ENCODE peak calls at places on chromosomes 6 and 20, in seven cellular contexts. Y is A172; T is mesendoderm; M is brain microvascular endothelial cell; X is Caki2; N is activated naive CD4-positive, alpha-beta T cell; S is hepatocyte. H is an unnamed sample.

GRCh38 chr6:135086414-135086764 is 31.8 kb upstream of the HBS1L start:
- DNase-seq in Y (no peak), T (no peak), M (no peak), X (no peak), N (no peak), S (no peak), H (no peak)

GRCh38 chr6:12288211-12288618 is 1.9 kb upstream of the EDN1 start:
- DNase-seq in Y (no peak), T (no peak), M (no peak), X (peak), N (no peak), S (no peak), H (no peak)

GRCh38 chr6:152094992-152095592 is 287.6 kb downstream of the ESR1 start:
- DNase-seq in Y (peak), T (peak), M (peak), X (peak), N (no peak), S (peak), H (peak)

GRCh38 chr6:154301086-154301625 is 55.4 kb downstream of the IPCEF1 start:
- DNase-seq in Y (peak), T (no peak), M (no peak), X (no peak), N (no peak), S (no peak), H (no peak)

GRCh38 chr6:20328266-20328946 is 73.3 kb upstream of the E2F3 start:
- DNase-seq in Y (no peak), T (peak), M (no peak), X (no peak), N (no peak), S (no peak), H (no peak)

GRCh38 chr20:19654906-19655305 is 103.2 kb upstream of the RIN2 start:
- DNase-seq in Y (no peak), T (no peak), M (no peak), X (no peak), N (no peak), S (no peak), H (no peak)

GRCh38 chr20:63592661-63593060 is 18.6 kb upstream of the HELZ2 start:
- DNase-seq in Y (no peak), T (no peak), M (no peak), X (no peak), N (no peak), S (no peak), H (no peak)

GRCh38 chr20:53292347-53292746 is 301.3 kb downstream of the ZNF217 start:
- DNase-seq in Y (no peak), T (no peak), M (no peak), X (no peak), N (no peak), S (no peak), H (no peak)

GRCh38 chr20:47610945-47611250 is 109.2 kb downstream of the NCOA3 start:
- DNase-seq in Y (no peak), T (no peak), M (no peak), X (no peak), N (no peak), S (no peak), H (no peak)

GRCh38 chr6:35948725-35949124 is 27.8 kb upstream of the SRPK1 start:
- DNase-seq in Y (peak), T (peak), M (peak), X (no peak), N (no peak), S (no peak), H (no peak)

GRCh38 chr6:40192516-40192915 is 258.3 kb upstream of the MOCS1 start:
- DNase-seq in Y (no peak), T (no peak), M (no peak), X (no peak), N (no peak), S (no peak), H (no peak)

GRCh38 chr6:24223131-24223715 is 97.2 kb downstream of the NRSN1 start:
- DNase-seq in Y (no peak), T (no peak), M (no peak), X (no peak), N (no peak), S (no peak), H (no peak)

GRCh38 chr6:72886170-72886569 is 264.3 kb downstream of the KCNQ5 start:
- DNase-seq in Y (no peak), T (no peak), M (no peak), X (no peak), N (no peak), S (no peak), H (no peak)

GRCh38 chr20:36472656-36473071 is 68.7 kb upstream of the MYL9 start:
- DNase-seq in Y (peak), T (peak), M (no peak), X (no peak), N (no peak), S (peak), H (no peak)

GRCh38 chr20:38155811-38156210 is 9.3 kb downstream of the TGM2 start:
- DNase-seq in Y (no peak), T (no peak), M (no peak), X (no peak), N (no peak), S (no peak), H (no peak)

GRCh38 chr6:134173007-134173690 is 120.7 kb upstream of the SLC2A12 start:
- DNase-seq in Y (peak), T (no peak), M (no peak), X (no peak), N (no peak), S (no peak), H (no peak)

GRCh38 chr6:33241968-33242367 is 29.7 kb downstream of the VPS52 start:
- DNase-seq in Y (no peak), T (no peak), M (no peak), X (no peak), N (no peak), S (no peak), H (no peak)

GRCh38 chr6:132907231-132907630 is 92.9 kb downstream of the RPS12 start:
- DNase-seq in Y (no peak), T (no peak), M (no peak), X (no peak), N (no peak), S (no peak), H (no peak)

GRCh38 chr6:140415266-140415665 is 1040.8 kb upstream of the CITED2 start:
- DNase-seq in Y (no peak), T (peak), M (no peak), X (no peak), N (no peak), S (no peak), H (no peak)

GRCh38 chr20:54208492-54209044 is 681 bp downstream of the PFDN4 start:
- DNase-seq in Y (peak), T (peak), M (peak), X (peak), N (no peak), S (peak), H (no peak)

GRCh38 chr6:167474171-167474570 is 149.3 kb downstream of the TTLL2 start:
- DNase-seq in Y (no peak), T (no peak), M (no peak), X (no peak), N (no peak), S (no peak), H (no peak)

GRCh38 chr6:3371222-3371949 is 85.5 kb downstream of the SLC22A23 start:
- DNase-seq in Y (no peak), T (no peak), M (no peak), X (no peak), N (no peak), S (no peak), H (no peak)

GRCh38 chr6:167341665-167342655 is 17.1 kb downstream of the TTLL2 start:
- DNase-seq in Y (peak), T (peak), M (no peak), X (no peak), N (no peak), S (peak), H (no peak)

GRCh38 chr6:16056263-16056870 is 72.5 kb upstream of the MYLIP start:
- DNase-seq in Y (no peak), T (no peak), M (no peak), X (no peak), N (no peak), S (no peak), H (no peak)

GRCh38 chr6:33075568-33076405 is at the start of gene HLA-DPB1:
- DNase-seq in Y (peak), T (no peak), M (peak), X (peak), N (no peak), S (peak), H (no peak)

GRCh38 chr6:80477591-80478370 is 371.3 kb downstream of the BCKDHB start:
- DNase-seq in Y (peak), T (no peak), M (no peak), X (no peak), N (no peak), S (peak), H (no peak)

GRCh38 chr6:79146426-79146825 is 68.4 kb upstream of the PHIP start:
- DNase-seq in Y (no peak), T (no peak), M (no peak), X (no peak), N (no peak), S (no peak), H (no peak)

GRCh38 chr6:17640477-17640917 is 40.4 kb downstream of the FAM8A1 start:
- DNase-seq in Y (peak), T (no peak), M (no peak), X (no peak), N (no peak), S (no peak), H (no peak)

GRCh38 chr6:47358440-47359225 is 48.9 kb upstream of the TNFRSF21 start:
- DNase-seq in Y (no peak), T (no peak), M (no peak), X (no peak), N (no peak), S (no peak), H (no peak)

GRCh38 chr6:16438677-16439615 is 200.6 kb downstream of the GMPR start:
- DNase-seq in Y (peak), T (peak), M (peak), X (peak), N (peak), S (no peak), H (no peak)

GRCh38 chr6:34068462-34069044 is 77.3 kb downstream of the GRM4 start:
- DNase-seq in Y (no peak), T (peak), M (no peak), X (no peak), N (no peak), S (no peak), H (no peak)

GRCh38 chr6:4133941-4134838 is 1.2 kb downstream of the ECI2 start:
- DNase-seq in Y (peak), T (peak), M (no peak), X (peak), N (peak), S (no peak), H (peak)

GRCh38 chr6:158707120-158707519 is 57.3 kb downstream of the SYTL3 start:
- DNase-seq in Y (peak), T (peak), M (peak), X (peak), N (no peak), S (peak), H (peak)

GRCh38 chr20:9300080-9300479 is 214.3 kb upstream of the LAMP5 start:
- DNase-seq in Y (no peak), T (no peak), M (no peak), X (no peak), N (no peak), S (no peak), H (no peak)

GRCh38 chr6:167997642-167998041 is at the start of gene KIF25:
- DNase-seq in Y (no peak), T (no peak), M (no peak), X (no peak), N (no peak), S (no peak), H (no peak)

GRCh38 chr20:64238115-64238825 is 17.3 kb upstream of the PCMTD2 start:
- DNase-seq in Y (no peak), T (no peak), M (no peak), X (no peak), N (no peak), S (no peak), H (no peak)

GRCh38 chr6:23505021-23505420 is 621.0 kb upstream of the NRSN1 start:
- DNase-seq in Y (no peak), T (no peak), M (peak), X (no peak), N (no peak), S (no peak), H (no peak)